ENCODE peak calls at places on chromosomes 1 and 21, in ten cellular contexts. D is left ventricle myocardium inferior, A is mucosa of descending colon, B is lung, S is HCT116, C is fibroblast of lung, U is upper lobe of right lung, G is SK-N-SH, N is gastrocnemius medialis, Y is right cardiac atrium. P is an unnamed sample. For H3K4me1, the result is how much of the 10 kb centered on the place peaks cover.

GRCh38 chr1:59678809-59679228 is 135.9 kb upstream of the HOOK1 start:
- DNase-seq in S (peak), G (no peak), C (peak), A (no peak), U (no peak), B (no peak), N (no peak), Y (no peak), D (no peak), P (no peak)

GRCh38 chr1:204448321-204448964 is 36.8 kb upstream of the PPP1R15B start:
- DNase-seq in Y (no peak), B (no peak), N (peak), U (no peak), S (peak), G (no peak), D (no peak), C (no peak), A (peak), P (no peak)

GRCh38 chr1:72280714-72281113 is 1.6 kb downstream of the NEGR1 start:
- DNase-seq in D (no peak), Y (no peak), U (no peak), B (no peak), G (no peak), S (no peak), C (peak), A (no peak), N (no peak), P (no peak)

GRCh38 chr1:3531928-3532327 is 77.5 kb downstream of the ARHGEF16 start:
- DNase-seq in Y (no peak), N (no peak), G (no peak), U (no peak), B (no peak), C (no peak), S (no peak), A (no peak), D (peak), P (no peak)

GRCh38 chr21:17270234-17270633 is 242.6 kb upstream of the CXADR start:
- DNase-seq in D (peak), G (peak), B (no peak), C (peak), U (no peak), Y (peak), N (peak), S (no peak), A (no peak), P (peak)

GRCh38 chr1:236160540-236161127 is 18.3 kb downstream of the GPR137B start:
- DNase-seq in Y (no peak), G (no peak), N (no peak), U (peak), C (no peak), S (no peak), B (no peak), D (no peak), A (no peak), P (no peak)

GRCh38 chr1:38085666-38086305 is 39.2 kb upstream of the POU3F1 start:
- DNase-seq in S (no peak), Y (no peak), C (no peak), A (no peak), B (no peak), U (no peak), N (no peak), D (peak), G (no peak), P (no peak)

GRCh38 chr1:117025568-117025967 is 24.0 kb downstream of the CD101 start:
- DNase-seq in B (no peak), N (no peak), U (no peak), G (no peak), A (no peak), D (no peak), Y (no peak), C (no peak), S (no peak), P (no peak)

GRCh38 chr1:148160421-148161251 is 8.6 kb upstream of the NBPF11 start:
- DNase-seq in N (no peak), Y (peak), A (peak), G (peak), D (no peak), S (no peak), U (no peak), C (no peak), B (no peak), P (no peak)

GRCh38 chr1:31587720-31588423 is 11.6 kb downstream of the TINAGL1 start:
- DNase-seq in C (peak), D (peak), S (no peak), B (peak), A (peak), G (peak), Y (peak), U (peak), N (peak), P (peak)

GRCh38 chr1:42239555-42239954 is 75.0 kb upstream of the GUCA2A start:
- DNase-seq in N (no peak), C (no peak), U (no peak), G (no peak), Y (no peak), B (no peak), S (no peak), A (no peak), D (no peak), P (no peak)

GRCh38 chr1:170494369-170494768 is 37.6 kb upstream of the GORAB start:
- DNase-seq in N (no peak), D (no peak), C (peak), A (no peak), B (no peak), G (no peak), U (no peak), Y (peak), S (no peak), P (no peak)

GRCh38 chr1:184858288-184858687 is 103.6 kb upstream of the EDEM3 start:
- DNase-seq in B (no peak), U (no peak), D (no peak), A (no peak), N (no peak), C (no peak), Y (no peak), G (peak), S (no peak), P (no peak)

GRCh38 chr1:24981632-24982007 is 51.5 kb upstream of the RUNX3 start:
- DNase-seq in B (no peak), C (no peak), D (no peak), Y (no peak), G (no peak), S (no peak), U (no peak), N (no peak), A (no peak), P (no peak)

GRCh38 chr1:228268891-228269285 is 61.0 kb downstream of the OBSCN start:
- DNase-seq in C (no peak), D (peak), S (no peak), G (peak), U (no peak), B (peak), A (no peak), Y (no peak), N (no peak), P (peak)

GRCh38 chr21:28982637-28983036 is 10.0 kb downstream of the LTN1 start:
- DNase-seq in S (no peak), A (no peak), G (no peak), C (no peak), N (no peak), Y (no peak), U (no peak), D (no peak), B (no peak), P (no peak)
- H3K4me1 ChIP-seq in S (under half), A (under half), G (under half), C (under half), N (under half), Y (under half), U (under half), D (under half), B (under half), P (under half)

DNA sequence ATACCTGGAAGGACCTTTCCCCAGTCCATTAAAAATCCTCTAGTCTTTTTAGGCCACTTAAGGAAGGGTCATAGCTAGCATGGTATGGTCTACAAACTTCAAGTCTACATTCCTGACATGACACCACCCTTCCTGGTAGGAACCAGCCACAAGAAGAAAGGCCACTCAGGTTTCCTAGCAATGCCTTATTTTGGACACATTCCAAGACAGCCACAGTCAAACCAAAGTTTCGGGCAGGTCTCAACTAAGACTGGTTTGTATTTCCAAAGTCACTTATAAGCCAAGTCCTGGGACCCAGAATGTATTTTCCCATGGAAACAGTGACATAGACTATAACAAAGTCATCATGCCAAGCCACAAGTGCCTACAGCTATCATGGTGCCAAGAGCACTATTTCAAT is 50.6 kb upstream of the SLC44A3 start:
- DNase-seq in G (no peak), U (no peak), D (no peak), C (no peak), A (no peak), S (no peak), Y (no peak), N (no peak), B (no peak), P (no peak)
- H3K4me3 ChIP-seq in G (no peak), U (no peak), D (no peak), C (no peak), A (no peak), S (no peak), Y (no peak), N (no peak), B (no peak), P (no peak)

DNA sequence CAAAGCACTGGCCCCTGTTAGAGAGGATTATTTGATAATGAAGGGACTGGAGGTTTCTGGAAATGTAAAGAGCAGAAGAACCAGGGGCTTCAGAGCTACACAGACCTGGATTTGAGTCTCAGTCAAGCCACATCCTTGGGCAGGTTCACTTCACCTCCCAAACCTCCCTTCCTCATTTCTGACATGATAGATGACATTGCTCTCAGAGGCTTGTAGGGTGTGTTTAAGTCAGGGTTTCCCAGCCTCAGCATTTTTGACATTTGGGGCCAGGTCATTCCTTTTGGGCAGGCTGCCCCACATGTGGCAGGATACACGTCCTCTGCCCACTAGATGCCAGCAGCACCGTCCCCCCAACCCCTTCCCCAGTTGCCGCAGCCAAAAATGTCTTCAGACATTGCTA is 474.6 kb downstream of the MATN1 start:
- DNase-seq in C (no peak), G (no peak), Y (no peak), A (no peak), N (no peak), S (no peak), B (no peak), D (no peak), U (no peak), P (no peak)
- H3K4me1 ChIP-seq in C (under half), G (under half), Y (under half), A (under half), N (under half), S (under half), B (under half), D (under half), U (under half), P (under half)

GRCh38 chr1:160168016-160168415 is 16.6 kb downstream of the ATP1A4 start:
- DNase-seq in S (no peak), G (no peak), B (no peak), Y (no peak), C (no peak), D (no peak), U (no peak), N (no peak), A (no peak), P (no peak)

GRCh38 chr1:160169553-160170399 is 18.4 kb downstream of the ATP1A4 start:
- DNase-seq in Y (no peak), C (no peak), A (no peak), D (no peak), U (no peak), G (no peak), S (no peak), B (no peak), N (no peak), P (no peak)

GRCh38 chr1:160167580-160167979 is 16.2 kb downstream of the ATP1A4 start:
- DNase-seq in G (no peak), S (no peak), A (no peak), Y (no peak), N (no peak), B (no peak), U (no peak), C (no peak), D (no peak), P (no peak)

GRCh38 chr1:160167056-160167455 is 15.7 kb downstream of the ATP1A4 start:
- DNase-seq in Y (no peak), D (no peak), U (no peak), C (no peak), A (no peak), B (no peak), N (no peak), G (no peak), S (no peak), P (no peak)

GRCh38 chr1:160168609-160169369 is 17.4 kb downstream of the ATP1A4 start:
- DNase-seq in D (no peak), N (peak), U (no peak), Y (no peak), C (no peak), A (no peak), S (no peak), G (no peak), B (no peak), P (no peak)
- H3K4me3 ChIP-seq in D (no peak), N (no peak), U (no peak), Y (no peak), C (no peak), A (no peak), S (no peak), G (no peak), B (no peak), P (no peak)